ENCODE peak calls at places on chromosomes 12 and 14, in five cellular contexts. W is neuronal stem cell, X is mesenchymal stem cell, Y is H1, F is H9. P is an unnamed sample.
A peak's percentile ranks its signal among the peaks of the same experiment; 100 is the strongest.

GRCh38 chr14:52660325-52660724 is 35.0 kb downstream of the ERO1A start:
- DNase-seq in F (no peak), X (no peak), W (no peak), Y (no peak), P (no peak)

GRCh38 chr14:38693423-38693822 is 409.6 kb downstream of the SEC23A start:
- DNase-seq in Y (no peak), F (no peak), X (no peak), W (no peak), P (no peak)

GRCh38 chr14:89618821-89619551 is 202.0 kb upstream of the FOXN3 start:
- DNase-seq in Y (peak; percentile 84), F (peak; percentile 73), X (peak; percentile 71), W (peak; percentile 71), P (peak; percentile 60)

GRCh38 chr14:60647081-60647836 is 2.0 kb downstream of the SIX1 start:
- DNase-seq in W (peak; percentile 54), F (peak; percentile 66), Y (peak; percentile 74), X (peak; percentile 48), P (no peak)

GRCh38 chr12:10610188-10610587 is 3.2 kb downstream of the MAGOHB start:
- DNase-seq in W (no peak), X (no peak), F (no peak), Y (no peak), P (no peak)

GRCh38 chr14:22276913-22277816 is 311.9 kb downstream of the DAD1 start:
- DNase-seq in F (no peak), Y (no peak), X (peak; percentile 41), W (no peak), P (no peak)

GRCh38 chr12:79927772-79928474 is 7.0 kb downstream of the PPP1R12A start:
- DNase-seq in W (no peak), Y (no peak), F (no peak), X (peak; percentile 24), P (no peak)

GRCh38 chr14:91515979-91516378 is 5.9 kb upstream of the PPP4R3A start:
- DNase-seq in X (no peak), W (no peak), F (no peak), Y (no peak), P (no peak)

GRCh38 chr12:54156578-54156977 is 32.2 kb downstream of the SMUG1 start:
- DNase-seq in Y (no peak), W (no peak), X (no peak), F (no peak), P (no peak)

GRCh38 chr12:113055594-113056380 is 743 bp upstream of the DTX1 start:
- DNase-seq in W (no peak), X (no peak), Y (no peak), F (no peak), P (no peak)

GRCh38 chr14:90105756-90106155 is 44.0 kb downstream of the KCNK13 start:
- DNase-seq in W (no peak), X (no peak), F (no peak), Y (no peak), P (no peak)

GRCh38 chr12:64450711-64451486 is 1.0 kb upstream of the TBK1 start:
- DNase-seq in W (peak; percentile 79), Y (no peak), X (peak; percentile 36), F (no peak), P (peak; percentile 21)

GRCh38 chr14:72315720-72316119 is 383.5 kb downstream of the RGS6 start:
- DNase-seq in F (no peak), X (no peak), Y (no peak), W (no peak), P (no peak)

GRCh38 chr12:81221681-81222080 is 143.8 kb downstream of the ACSS3 start:
- DNase-seq in Y (no peak), W (no peak), X (no peak), F (no peak), P (no peak)

GRCh38 chr12:85688837-85689236 is 147.4 kb downstream of the RASSF9 start:
- DNase-seq in X (no peak), F (no peak), Y (no peak), W (no peak), P (peak; percentile 6)

GRCh38 chr12:109761631-109761950 is 48.0 kb downstream of the FAM222A start:
- DNase-seq in X (no peak), F (peak; percentile 26), W (no peak), Y (no peak), P (no peak)

GRCh38 chr12:46948936-46949555 is 123.2 kb upstream of the SLC38A4 start:
- DNase-seq in X (no peak), F (no peak), W (no peak), Y (no peak), P (no peak)

GRCh38 chr12:22246438-22246837 is 88.1 kb downstream of the ST8SIA1 start:
- DNase-seq in Y (no peak), X (no peak), F (no peak), W (no peak), P (no peak)

GRCh38 chr12:10982244-10982643 is 4.5 kb downstream of the TAS2R50 start:
- DNase-seq in F (no peak), X (no peak), Y (no peak), W (no peak), P (no peak)

GRCh38 chr14:30034049-30034635 is 106.5 kb upstream of the PRKD1 start:
- DNase-seq in X (no peak), Y (no peak), W (no peak), F (peak; percentile 39), P (no peak)

GRCh38 chr12:21939435-21939834 is 1.8 kb downstream of the ABCC9 start:
- DNase-seq in F (no peak), Y (no peak), X (no peak), W (no peak), P (no peak)

GRCh38 chr14:52146504-52146903 is 77.6 kb upstream of the NID2 start:
- DNase-seq in Y (no peak), X (no peak), W (no peak), F (no peak), P (no peak)

GRCh38 chr14:102516531-102517411 is 7.2 kb upstream of the ANKRD9 start:
- DNase-seq in Y (peak; percentile 95), X (peak; percentile 53), F (peak; percentile 81), W (peak; percentile 62), P (peak; percentile 82)

GRCh38 chr12:93347054-93347786 is 30.5 kb upstream of the NUDT4 start:
- DNase-seq in X (no peak), W (no peak), Y (no peak), F (no peak), P (no peak)

GRCh38 chr14:23916446-23916845 is 37.1 kb upstream of the DHRS4 start:
- DNase-seq in F (no peak), Y (no peak), W (no peak), X (no peak), P (no peak)

GRCh38 chr14:74302634-74303569 is at the start of gene ABCD4:
- DNase-seq in W (peak; percentile 90), Y (peak; percentile 99), F (peak; percentile 98), X (peak; percentile 91), P (peak; percentile 92)

GRCh38 chr14:61533513-61534255 is 161.6 kb upstream of the HIF1A start:
- DNase-seq in W (no peak), F (no peak), X (no peak), Y (no peak), P (peak; percentile 60)

GRCh38 chr14:59265808-59266207 is 77.3 kb downstream of the DAAM1 start:
- DNase-seq in X (no peak), Y (no peak), W (no peak), F (no peak), P (no peak)

GRCh38 chr14:64465208-64465821 is at the start of gene AKAP5:
- DNase-seq in F (peak; percentile 90), W (peak; percentile 80), X (peak; percentile 32), Y (peak; percentile 91), P (peak; percentile 59)

DNA sequence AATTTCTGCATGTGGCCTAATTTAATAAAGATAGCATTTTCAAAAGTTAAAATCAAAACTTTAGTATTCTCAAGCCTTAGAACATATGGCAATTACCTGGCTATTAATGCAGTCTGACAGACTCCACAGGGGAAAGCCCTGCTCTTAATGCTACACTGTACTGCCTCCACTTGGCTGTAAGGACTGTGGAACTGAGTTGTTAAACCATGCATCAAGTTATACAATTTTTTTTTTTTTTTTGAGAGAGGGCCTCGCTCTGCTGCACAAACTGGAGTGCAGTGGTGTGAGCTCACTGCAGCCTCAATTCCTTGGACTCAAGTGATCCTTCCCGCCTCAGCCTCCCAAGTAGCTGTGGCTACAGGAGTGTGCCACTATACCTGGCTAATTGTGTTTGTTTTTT is 19.0 kb upstream of the NDUFA12 start:
- DNase-seq in F (no peak), X (no peak), Y (no peak), W (no peak), P (no peak)
- H2BK12ac ChIP-seq in F (no peak overlapping the region), X (no peak overlapping the region), Y (no peak overlapping the region), W (no peak overlapping the region), P (no peak overlapping the region)

DNA sequence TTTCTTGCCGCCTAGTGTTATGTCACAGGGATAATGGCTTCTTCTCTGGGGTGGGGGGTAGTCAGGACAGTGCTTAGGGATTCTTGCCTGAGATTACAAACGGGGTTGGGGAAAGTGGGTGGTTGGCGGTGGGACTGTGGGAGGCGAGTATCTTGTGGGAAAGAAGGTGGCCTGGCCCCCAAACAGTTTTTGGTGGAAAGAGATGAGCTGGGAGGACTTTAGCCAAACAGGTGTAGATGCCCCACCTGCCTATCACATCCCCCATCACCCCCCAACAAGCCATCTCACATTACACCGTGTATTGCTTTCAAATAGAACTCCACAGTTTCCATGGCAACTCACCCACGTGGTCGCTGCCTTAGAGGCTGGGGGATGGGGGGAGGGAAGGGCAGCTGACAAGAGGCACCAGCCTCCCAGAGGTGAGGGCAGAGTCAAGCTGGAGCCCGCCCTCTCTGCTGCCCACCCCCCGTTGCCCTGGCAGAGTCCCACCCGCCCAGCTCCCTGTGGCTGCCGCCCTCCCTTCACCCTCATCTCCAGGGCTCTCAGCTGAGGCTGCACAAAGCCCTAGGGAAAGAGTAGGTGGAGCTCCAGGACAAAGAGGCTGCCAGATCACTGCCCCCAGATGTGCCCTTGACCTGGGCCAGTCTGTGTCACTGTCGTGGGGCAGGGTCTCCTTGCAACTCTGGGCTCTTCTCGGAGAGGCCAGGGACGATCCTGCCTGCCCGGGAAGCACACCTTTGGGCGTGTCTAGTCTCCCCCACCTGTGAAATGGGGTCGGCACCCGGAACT is 98.3 kb downstream of the LRRC74A start:
- DNase-seq in Y (peak; percentile 87), F (peak; percentile 95), X (peak; percentile 60), W (peak; percentile 64), P (no peak)
- H2AK5ac ChIP-seq in Y (peak overlapping the region; percentile 88), F (no peak overlapping the region), X (peak overlapping the region; percentile 87), W (peak overlapping the region; percentile 66), P (peak overlapping the region; percentile 57)

GRCh38 chr14:104802120-104802912 is 1.4 kb downstream of the ZBTB42 start:
- DNase-seq in W (no peak), F (no peak), Y (no peak), X (no peak), P (no peak)

GRCh38 chr14:104803916-104804371 is 3.0 kb downstream of the ZBTB42 start:
- DNase-seq in F (no peak), Y (no peak), W (no peak), X (no peak), P (no peak)

GRCh38 chr14:104803280-104803915 is 2.5 kb downstream of the ZBTB42 start:
- DNase-seq in F (no peak), W (no peak), X (no peak), Y (no peak), P (peak; percentile 30)

GRCh38 chr14:104801284-104802119 is 601 bp downstream of the ZBTB42 start:
- DNase-seq in F (no peak), W (no peak), X (no peak), Y (peak; percentile 69), P (peak; percentile 31)

DNA sequence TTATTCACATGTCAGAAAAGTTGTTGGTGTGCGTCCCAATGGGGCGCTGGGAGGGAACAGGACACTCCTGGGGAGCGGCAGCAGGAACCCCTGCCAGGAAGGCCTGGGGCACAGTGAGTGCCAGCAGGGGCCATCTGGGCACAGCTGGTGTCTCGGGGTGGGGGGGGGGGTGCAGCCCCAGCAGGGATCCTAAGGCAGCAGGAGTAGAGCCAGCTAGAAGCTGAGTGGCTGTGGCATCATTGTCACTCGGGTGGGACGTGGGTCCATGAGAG is 1.9 kb downstream of the ZBTB42 start:
- DNase-seq in Y (no peak), X (no peak), F (no peak), W (no peak), P (no peak)
- H2BK12ac ChIP-seq in Y (no peak overlapping the region), X (no peak overlapping the region), F (no peak overlapping the region), W (no peak overlapping the region), P (no peak overlapping the region)

GRCh38 chr12:124635316-124635715 is 67.9 kb upstream of the NCOR2 start:
- DNase-seq in F (no peak), X (no peak), Y (no peak), W (no peak), P (no peak)
- H2AK5ac ChIP-seq in F (no peak overlapping the region), X (no peak overlapping the region), Y (no peak overlapping the region), W (no peak overlapping the region), P (no peak overlapping the region)

P was measured in trophoblast cell.